ENCODE peak calls at places on chromosomes 13 and 19, in four cellular contexts. One of them, this sample, is unnamed.

GRCh38 chr19:46660601-46661019 is 372 bp downstream of the DACT3 start:
- DNase-seq in K562: peak
- DNase-seq in GM12878: no peak
- DNase-seq in HepG2: no peak
- DNase-seq in this sample: no peak

GRCh38 chr13:110816500-110816899 is 98.4 kb downstream of the ANKRD10 start:
- DNase-seq in K562: no peak
- DNase-seq in GM12878: no peak
- DNase-seq in HepG2: no peak
- DNase-seq in this sample: no peak

GRCh38 chr19:46442808-46443450 is 14.2 kb upstream of the PNMA8C start:
- DNase-seq in K562: no peak
- DNase-seq in GM12878: no peak
- DNase-seq in HepG2: no peak
- DNase-seq in this sample: no peak

GRCh38 chr19:6416658-6417405 is 7.8 kb downstream of the KHSRP start:
- DNase-seq in K562: no peak
- DNase-seq in GM12878: no peak
- DNase-seq in HepG2: no peak
- DNase-seq in this sample: no peak

GRCh38 chr19:33547676-33548075 is 26.1 kb upstream of the PEPD start:
- DNase-seq in K562: no peak
- DNase-seq in GM12878: no peak
- DNase-seq in HepG2: no peak
- DNase-seq in this sample: no peak

GRCh38 chr19:34662919-34663318 is 14.0 kb downstream of the SCGB2B2 start:
- DNase-seq in K562: peak
- DNase-seq in GM12878: no peak
- DNase-seq in HepG2: peak
- DNase-seq in this sample: peak

GRCh38 chr19:16330811-16331690 is 6.4 kb downstream of the KLF2 start:
- DNase-seq in K562: no peak
- DNase-seq in GM12878: no peak
- DNase-seq in HepG2: no peak
- DNase-seq in this sample: no peak

GRCh38 chr19:38095411-38096308 is 128.4 kb downstream of the DPF1 start:
- DNase-seq in K562: peak
- DNase-seq in GM12878: peak
- DNase-seq in HepG2: peak
- DNase-seq in this sample: peak

GRCh38 chr13:60001892-60002291 is 161.8 kb downstream of the DIAPH3 start:
- DNase-seq in K562: no peak
- DNase-seq in GM12878: no peak
- DNase-seq in HepG2: no peak
- DNase-seq in this sample: no peak

GRCh38 chr19:15337202-15337601 is 4.9 kb upstream of the BRD4 start:
- DNase-seq in K562: no peak
- DNase-seq in GM12878: no peak
- DNase-seq in HepG2: no peak
- DNase-seq in this sample: no peak

GRCh38 chr19:55041627-55042343 is 3.7 kb upstream of the GP6 start:
- DNase-seq in K562: peak
- DNase-seq in GM12878: no peak
- DNase-seq in HepG2: no peak
- DNase-seq in this sample: no peak

GRCh38 chr13:76991432-76991795 is 467 bp upstream of the CLN5 start:
- DNase-seq in K562: no peak
- DNase-seq in GM12878: peak
- DNase-seq in HepG2: no peak
- DNase-seq in this sample: no peak

GRCh38 chr13:78700121-78700910 is 41.4 kb upstream of the OBI1 start:
- DNase-seq in K562: no peak
- DNase-seq in GM12878: no peak
- DNase-seq in HepG2: no peak
- DNase-seq in this sample: no peak

GRCh38 chr13:95494082-95494681 is 58.3 kb upstream of the CLDN10 start:
- DNase-seq in K562: peak
- DNase-seq in GM12878: no peak
- DNase-seq in HepG2: peak
- DNase-seq in this sample: peak

GRCh38 chr19:53878786-53879144 is 3.2 kb upstream of the PRKCG start:
- DNase-seq in K562: no peak
- DNase-seq in GM12878: no peak
- DNase-seq in HepG2: no peak
- DNase-seq in this sample: no peak

GRCh38 chr19:45177817-45178261 is at the start of gene TRAPPC6A:
- DNase-seq in K562: no peak
- DNase-seq in GM12878: no peak
- DNase-seq in HepG2: no peak
- DNase-seq in this sample: no peak

GRCh38 chr13:43880451-43880850 is 747 bp downstream of the LACC1 start:
- DNase-seq in K562: no peak
- DNase-seq in GM12878: no peak
- DNase-seq in HepG2: no peak
- DNase-seq in this sample: no peak

GRCh38 chr13:62357887-62358645 is 942.4 kb upstream of the PCDH20 start:
- DNase-seq in K562: peak
- DNase-seq in GM12878: peak
- DNase-seq in HepG2: peak
- DNase-seq in this sample: peak

GRCh38 chr13:30196025-30196424 is 111.3 kb downstream of the KATNAL1 start:
- DNase-seq in K562: no peak
- DNase-seq in GM12878: no peak
- DNase-seq in HepG2: no peak
- DNase-seq in this sample: peak

GRCh38 chr19:17001603-17002183 is 24.9 kb downstream of the CPAMD8 start:
- DNase-seq in K562: no peak
- DNase-seq in GM12878: no peak
- DNase-seq in HepG2: no peak
- DNase-seq in this sample: no peak

GRCh38 chr19:15260939-15261338 is 28.7 kb upstream of the EPHX3 start:
- DNase-seq in K562: no peak
- DNase-seq in GM12878: no peak
- DNase-seq in HepG2: no peak
- DNase-seq in this sample: no peak

GRCh38 chr13:25489238-25489637 is 117.5 kb downstream of the ATP8A2 start:
- DNase-seq in K562: peak
- DNase-seq in GM12878: no peak
- DNase-seq in HepG2: no peak
- DNase-seq in this sample: no peak

GRCh38 chr13:109684836-109685602 is 101.4 kb downstream of the IRS2 start:
- DNase-seq in K562: no peak
- DNase-seq in GM12878: no peak
- DNase-seq in HepG2: no peak
- DNase-seq in this sample: no peak

GRCh38 chr13:51499841-51500240 is 47.0 kb upstream of the INTS6 start:
- DNase-seq in K562: no peak
- DNase-seq in GM12878: no peak
- DNase-seq in HepG2: no peak
- DNase-seq in this sample: no peak

GRCh38 chr19:34767967-34768366 is 5.0 kb downstream of the ZNF599 start:
- DNase-seq in K562: no peak
- DNase-seq in GM12878: no peak
- DNase-seq in HepG2: no peak
- DNase-seq in this sample: no peak

GRCh38 chr19:17289489-17289888 is 7.8 kb downstream of the ANKLE1 start:
- DNase-seq in K562: peak
- DNase-seq in GM12878: no peak
- DNase-seq in HepG2: no peak
- DNase-seq in this sample: peak

GRCh38 chr13:25943666-25944065 is 108.2 kb downstream of the SHISA2 start:
- DNase-seq in K562: no peak
- DNase-seq in GM12878: no peak
- DNase-seq in HepG2: peak
- DNase-seq in this sample: no peak

GRCh38 chr19:11152318-11153062 is 3.1 kb downstream of the SPC24 start:
- DNase-seq in K562: no peak
- DNase-seq in GM12878: no peak
- DNase-seq in HepG2: no peak
- DNase-seq in this sample: no peak

GRCh38 chr19:12484011-12484370 is 625 bp downstream of the ZNF709 start:
- DNase-seq in K562: no peak
- DNase-seq in GM12878: no peak
- DNase-seq in HepG2: no peak
- DNase-seq in this sample: peak

GRCh38 chr13:24147570-24147963 is 13.0 kb upstream of the SPATA13 start:
- DNase-seq in K562: no peak
- DNase-seq in GM12878: no peak
- DNase-seq in HepG2: peak
- DNase-seq in this sample: no peak

GRCh38 chr13:81726037-81726726 is 1385.3 kb upstream of the SPRY2 start:
- DNase-seq in K562: no peak
- DNase-seq in GM12878: no peak
- DNase-seq in HepG2: no peak
- DNase-seq in this sample: no peak

GRCh38 chr19:30116984-30117555 is 175.0 kb downstream of the URI1 start:
- DNase-seq in K562: no peak
- DNase-seq in GM12878: no peak
- DNase-seq in HepG2: no peak
- DNase-seq in this sample: no peak

GRCh38 chr19:50341091-50341564 is 12.0 kb upstream of the KCNC3 start:
- DNase-seq in K562: no peak
- DNase-seq in GM12878: peak
- DNase-seq in HepG2: no peak
- DNase-seq in this sample: no peak

GRCh38 chr13:40181203-40181845 is 485.1 kb downstream of the FOXO1 start:
- DNase-seq in K562: peak
- DNase-seq in GM12878: no peak
- DNase-seq in HepG2: peak
- DNase-seq in this sample: peak

GRCh38 chr13:52925775-52926285 is 77.4 kb upstream of the PCDH8 start:
- DNase-seq in K562: no peak
- DNase-seq in GM12878: no peak
- DNase-seq in HepG2: no peak
- DNase-seq in this sample: no peak

GRCh38 chr19:31255174-31255862 is 93.9 kb downstream of the TSHZ3 start:
- DNase-seq in K562: no peak
- DNase-seq in GM12878: no peak
- DNase-seq in HepG2: no peak
- DNase-seq in this sample: no peak
- TF ChIP-seq FOXM1 in K562: no peak
- TF ChIP-seq FOXM1 in GM12878: no peak
- TF ChIP-seq FOXM1 in HepG2: no peak
- TF ChIP-seq FOXM1 in this sample: no peak

DNA sequence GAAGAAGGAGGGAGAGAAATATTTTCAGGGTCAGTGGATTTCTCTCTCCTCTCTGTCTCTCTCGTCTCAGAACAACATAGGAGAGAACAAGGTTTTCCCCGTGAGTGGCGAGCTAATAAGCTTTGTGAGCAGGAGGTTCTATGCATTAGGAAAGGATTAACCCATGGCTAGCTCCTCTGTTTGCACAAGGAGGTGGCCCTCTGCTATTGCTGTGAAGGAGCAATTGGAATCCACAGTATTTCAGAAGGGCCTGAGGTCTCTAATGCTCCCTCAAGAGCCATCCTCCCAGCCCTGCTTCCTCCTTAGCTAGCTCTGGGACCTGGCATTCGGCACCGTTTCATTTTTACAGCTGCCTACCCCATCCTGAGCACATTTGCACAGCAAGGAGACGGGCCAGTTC is 288.9 kb upstream of the MAB21L1 start:
- DNase-seq in K562: no peak
- DNase-seq in GM12878: no peak
- DNase-seq in HepG2: no peak
- DNase-seq in this sample: no peak
- TF ChIP-seq FOXK2 in K562: no peak
- TF ChIP-seq FOXK2 in GM12878: no peak
- TF ChIP-seq FOXK2 in HepG2: no peak
- TF ChIP-seq FOXK2 in this sample: no peak

GRCh38 chr13:92649140-92649813 is 577.3 kb upstream of the GPC6 start:
- DNase-seq in K562: no peak
- DNase-seq in GM12878: no peak
- DNase-seq in HepG2: no peak
- DNase-seq in this sample: no peak
- TF ChIP-seq SP1 in K562: no peak
- TF ChIP-seq SP1 in GM12878: no peak
- TF ChIP-seq SP1 in HepG2: no peak
- TF ChIP-seq SP1 in this sample: no peak

GRCh38 chr13:92461402-92461801 is 765.2 kb upstream of the GPC6 start:
- DNase-seq in K562: no peak
- DNase-seq in GM12878: no peak
- DNase-seq in HepG2: no peak
- DNase-seq in this sample: no peak

GRCh38 chr13:92461831-92462230 is 764.8 kb upstream of the GPC6 start:
- DNase-seq in K562: no peak
- DNase-seq in GM12878: no peak
- DNase-seq in HepG2: no peak
- DNase-seq in this sample: no peak

GRCh38 chr13:92460479-92460878 is 766.1 kb upstream of the GPC6 start:
- DNase-seq in K562: no peak
- DNase-seq in GM12878: no peak
- DNase-seq in HepG2: no peak
- DNase-seq in this sample: no peak

DNA sequence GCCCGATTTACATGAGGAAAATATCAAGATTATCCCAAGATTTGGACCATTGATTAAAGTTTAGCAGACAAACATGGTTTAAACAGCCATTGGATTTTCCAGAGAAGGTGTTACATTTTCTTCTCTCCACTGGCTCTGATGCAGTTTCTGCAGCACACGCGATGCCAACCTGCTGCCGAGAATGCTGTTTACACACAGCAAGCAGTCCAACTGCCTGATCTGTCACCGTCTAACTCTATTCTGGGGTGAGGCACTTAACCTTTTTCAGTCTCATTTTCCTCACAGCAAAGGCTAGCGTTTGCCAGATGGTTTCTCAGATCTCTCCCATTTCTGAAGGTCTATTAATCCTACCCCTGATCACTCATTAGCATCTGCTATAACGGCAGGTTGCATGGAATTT is 763.5 kb upstream of the GPC6 start:
- DNase-seq in K562: no peak
- DNase-seq in GM12878: no peak
- DNase-seq in HepG2: no peak
- DNase-seq in this sample: no peak
- TF ChIP-seq FOXM1 in K562: no peak
- TF ChIP-seq FOXM1 in GM12878: no peak
- TF ChIP-seq FOXM1 in HepG2: no peak
- TF ChIP-seq FOXM1 in this sample: no peak